ENCODE peak calls at places on chromosomes 12 and 14, in seven cellular contexts. One of them, this sample, is unnamed. For H3K36me3, the result is how much of the 10 kb centered on the place peaks cover.

GRCh38 chr12:20696181-20696580 is 1.0 kb downstream of the SLCO1C1 start:
- DNase-seq in neural progenitor cell: no peak
- DNase-seq in body of pancreas: no peak
- DNase-seq in heart left ventricle: peak
- DNase-seq in fibroblast of lung: no peak
- DNase-seq in lower lobe of right lung: no peak
- DNase-seq in uterus: peak
- DNase-seq in this sample: no peak

GRCh38 chr12:32293808-32294419 is 105.4 kb upstream of the FGD4 start:
- DNase-seq in neural progenitor cell: no peak
- DNase-seq in body of pancreas: no peak
- DNase-seq in heart left ventricle: no peak
- DNase-seq in fibroblast of lung: no peak
- DNase-seq in lower lobe of right lung: no peak
- DNase-seq in uterus: no peak
- DNase-seq in this sample: no peak

GRCh38 chr14:101133068-101133467 is 229.5 kb upstream of the RTL1 start:
- DNase-seq in neural progenitor cell: no peak
- DNase-seq in body of pancreas: no peak
- DNase-seq in heart left ventricle: no peak
- DNase-seq in fibroblast of lung: no peak
- DNase-seq in lower lobe of right lung: no peak
- DNase-seq in uterus: no peak
- DNase-seq in this sample: no peak

GRCh38 chr12:50734409-50735263 is 29.3 kb upstream of the ATF1 start:
- DNase-seq in neural progenitor cell: peak
- DNase-seq in body of pancreas: no peak
- DNase-seq in heart left ventricle: no peak
- DNase-seq in fibroblast of lung: peak
- DNase-seq in lower lobe of right lung: no peak
- DNase-seq in uterus: no peak
- DNase-seq in this sample: no peak

GRCh38 chr14:86462193-86462592 is 932.2 kb downstream of the FLRT2 start:
- DNase-seq in neural progenitor cell: peak
- DNase-seq in body of pancreas: peak
- DNase-seq in heart left ventricle: no peak
- DNase-seq in fibroblast of lung: peak
- DNase-seq in lower lobe of right lung: no peak
- DNase-seq in uterus: no peak
- DNase-seq in this sample: no peak

GRCh38 chr12:47736877-47737676 is 11.8 kb upstream of the ENDOU start:
- DNase-seq in neural progenitor cell: no peak
- DNase-seq in body of pancreas: peak
- DNase-seq in heart left ventricle: peak
- DNase-seq in fibroblast of lung: peak
- DNase-seq in lower lobe of right lung: peak
- DNase-seq in uterus: peak
- DNase-seq in this sample: no peak

GRCh38 chr14:61941421-61941805 is 179.2 kb downstream of the SNAPC1 start:
- DNase-seq in neural progenitor cell: no peak
- DNase-seq in body of pancreas: no peak
- DNase-seq in heart left ventricle: no peak
- DNase-seq in fibroblast of lung: no peak
- DNase-seq in lower lobe of right lung: no peak
- DNase-seq in uterus: no peak
- DNase-seq in this sample: no peak

GRCh38 chr12:74689071-74689655 is 151.5 kb downstream of the ATXN7L3B start:
- DNase-seq in neural progenitor cell: peak
- DNase-seq in body of pancreas: no peak
- DNase-seq in heart left ventricle: no peak
- DNase-seq in fibroblast of lung: peak
- DNase-seq in lower lobe of right lung: no peak
- DNase-seq in uterus: no peak
- DNase-seq in this sample: no peak

GRCh38 chr12:119423285-119423684 is 88.8 kb downstream of the CCDC60 start:
- DNase-seq in neural progenitor cell: peak
- DNase-seq in body of pancreas: no peak
- DNase-seq in heart left ventricle: no peak
- DNase-seq in fibroblast of lung: no peak
- DNase-seq in lower lobe of right lung: no peak
- DNase-seq in uterus: no peak
- DNase-seq in this sample: no peak

GRCh38 chr12:68259318-68259940 is 6.0 kb upstream of the IL22 start:
- DNase-seq in neural progenitor cell: no peak
- DNase-seq in body of pancreas: no peak
- DNase-seq in heart left ventricle: no peak
- DNase-seq in fibroblast of lung: peak
- DNase-seq in lower lobe of right lung: no peak
- DNase-seq in uterus: no peak
- DNase-seq in this sample: no peak

GRCh38 chr12:67155863-67156262 is 113.3 kb upstream of the CAND1 start:
- DNase-seq in neural progenitor cell: no peak
- DNase-seq in body of pancreas: no peak
- DNase-seq in heart left ventricle: no peak
- DNase-seq in fibroblast of lung: peak
- DNase-seq in lower lobe of right lung: no peak
- DNase-seq in uterus: no peak
- DNase-seq in this sample: no peak

GRCh38 chr14:91317381-91318313 is 73.1 kb upstream of the GPR68 start:
- DNase-seq in neural progenitor cell: no peak
- DNase-seq in body of pancreas: peak
- DNase-seq in heart left ventricle: peak
- DNase-seq in fibroblast of lung: peak
- DNase-seq in lower lobe of right lung: peak
- DNase-seq in uterus: peak
- DNase-seq in this sample: peak

GRCh38 chr14:103207404-103208072 is 84.3 kb downstream of the TNFAIP2 start:
- DNase-seq in neural progenitor cell: peak
- DNase-seq in body of pancreas: no peak
- DNase-seq in heart left ventricle: peak
- DNase-seq in fibroblast of lung: peak
- DNase-seq in lower lobe of right lung: no peak
- DNase-seq in uterus: peak
- DNase-seq in this sample: no peak

GRCh38 chr14:31124197-31124596 is 83.4 kb downstream of the HECTD1 start:
- DNase-seq in neural progenitor cell: no peak
- DNase-seq in body of pancreas: no peak
- DNase-seq in heart left ventricle: no peak
- DNase-seq in fibroblast of lung: no peak
- DNase-seq in lower lobe of right lung: no peak
- DNase-seq in uterus: no peak
- DNase-seq in this sample: no peak

GRCh38 chr12:95200128-95200973 is 16.9 kb downstream of the FGD6 start:
- DNase-seq in neural progenitor cell: no peak
- DNase-seq in body of pancreas: no peak
- DNase-seq in heart left ventricle: no peak
- DNase-seq in fibroblast of lung: no peak
- DNase-seq in lower lobe of right lung: no peak
- DNase-seq in uterus: no peak
- DNase-seq in this sample: no peak

GRCh38 chr12:27164330-27165045 is 79.6 kb upstream of the STK38L start:
- DNase-seq in neural progenitor cell: no peak
- DNase-seq in body of pancreas: no peak
- DNase-seq in heart left ventricle: no peak
- DNase-seq in fibroblast of lung: no peak
- DNase-seq in lower lobe of right lung: no peak
- DNase-seq in uterus: no peak
- DNase-seq in this sample: no peak

GRCh38 chr14:94303111-94303510 is 10.0 kb upstream of the SERPINA10 start:
- DNase-seq in neural progenitor cell: no peak
- DNase-seq in body of pancreas: no peak
- DNase-seq in heart left ventricle: no peak
- DNase-seq in fibroblast of lung: no peak
- DNase-seq in lower lobe of right lung: no peak
- DNase-seq in uterus: no peak
- DNase-seq in this sample: no peak

GRCh38 chr14:31578266-31578665 is 17.1 kb downstream of the NUBPL start:
- DNase-seq in neural progenitor cell: no peak
- DNase-seq in body of pancreas: no peak
- DNase-seq in heart left ventricle: no peak
- DNase-seq in fibroblast of lung: no peak
- DNase-seq in lower lobe of right lung: no peak
- DNase-seq in uterus: no peak
- DNase-seq in this sample: no peak

GRCh38 chr12:92502417-92503028 is 200.3 kb upstream of the PLEKHG7 start:
- DNase-seq in neural progenitor cell: no peak
- DNase-seq in body of pancreas: peak
- DNase-seq in heart left ventricle: no peak
- DNase-seq in fibroblast of lung: no peak
- DNase-seq in lower lobe of right lung: no peak
- DNase-seq in uterus: no peak
- DNase-seq in this sample: no peak

GRCh38 chr12:15520083-15520482 is 197.8 kb downstream of the PTPRO start:
- DNase-seq in neural progenitor cell: peak
- DNase-seq in body of pancreas: no peak
- DNase-seq in heart left ventricle: no peak
- DNase-seq in fibroblast of lung: no peak
- DNase-seq in lower lobe of right lung: no peak
- DNase-seq in uterus: no peak
- DNase-seq in this sample: no peak

GRCh38 chr12:47636908-47637780 is 68.7 kb downstream of the RPAP3 start:
- DNase-seq in neural progenitor cell: peak
- DNase-seq in body of pancreas: peak
- DNase-seq in heart left ventricle: no peak
- DNase-seq in fibroblast of lung: no peak
- DNase-seq in lower lobe of right lung: peak
- DNase-seq in uterus: no peak
- DNase-seq in this sample: no peak

GRCh38 chr12:69157023-69157655 is 82.2 kb upstream of the CPSF6 start:
- DNase-seq in neural progenitor cell: peak
- DNase-seq in body of pancreas: peak
- DNase-seq in heart left ventricle: peak
- DNase-seq in fibroblast of lung: peak
- DNase-seq in lower lobe of right lung: peak
- DNase-seq in uterus: peak
- DNase-seq in this sample: peak

GRCh38 chr14:97776890-97777564 is 979.8 kb downstream of the VRK1 start:
- DNase-seq in neural progenitor cell: no peak
- DNase-seq in body of pancreas: no peak
- DNase-seq in heart left ventricle: no peak
- DNase-seq in fibroblast of lung: no peak
- DNase-seq in lower lobe of right lung: no peak
- DNase-seq in uterus: no peak
- DNase-seq in this sample: no peak

GRCh38 chr14:91311284-91311662 is 66.8 kb upstream of the GPR68 start:
- DNase-seq in neural progenitor cell: no peak
- DNase-seq in body of pancreas: no peak
- DNase-seq in heart left ventricle: no peak
- DNase-seq in fibroblast of lung: no peak
- DNase-seq in lower lobe of right lung: no peak
- DNase-seq in uterus: no peak
- DNase-seq in this sample: peak

DNA sequence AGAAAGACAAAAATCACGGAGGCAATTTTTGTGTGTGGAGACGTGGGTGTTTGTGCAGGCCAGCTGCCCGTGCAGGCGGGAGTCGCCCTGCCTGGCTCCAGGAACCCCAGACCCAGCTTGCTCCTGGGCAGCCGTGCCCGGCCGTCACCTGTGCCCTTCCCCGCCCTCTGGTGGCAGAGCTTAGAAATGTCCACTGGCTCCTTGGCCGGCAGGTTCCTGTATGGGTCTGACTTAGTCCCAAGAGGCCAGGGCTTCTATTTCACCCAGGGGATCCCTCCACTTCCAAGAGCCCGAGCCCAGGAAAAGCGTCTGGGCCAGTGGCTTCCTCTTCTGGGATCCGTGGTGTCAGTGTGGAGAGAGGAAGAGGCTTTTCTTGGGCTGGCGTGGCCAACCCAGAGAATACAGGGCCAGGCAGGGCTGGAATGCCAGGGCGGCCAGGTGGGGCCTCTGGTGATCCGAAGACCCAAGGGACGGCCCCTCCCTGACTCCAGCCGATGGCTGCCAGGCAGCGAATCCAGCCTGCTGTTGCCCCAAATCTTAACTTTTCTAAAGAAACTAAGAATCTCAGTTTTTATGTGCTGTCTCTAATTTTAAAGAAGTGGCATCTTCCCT is 120.9 kb downstream of the TMEM132C start:
- DNase-seq in neural progenitor cell: peak
- DNase-seq in body of pancreas: peak
- DNase-seq in heart left ventricle: no peak
- DNase-seq in fibroblast of lung: no peak
- DNase-seq in lower lobe of right lung: peak
- DNase-seq in uterus: peak
- DNase-seq in this sample: no peak
- TF ChIP-seq CTCF in neural progenitor cell: peak
- TF ChIP-seq CTCF in body of pancreas: peak
- TF ChIP-seq CTCF in heart left ventricle: peak
- TF ChIP-seq CTCF in fibroblast of lung: no peak
- TF ChIP-seq CTCF in lower lobe of right lung: peak
- TF ChIP-seq CTCF in uterus: peak
- TF ChIP-seq CTCF in this sample: no peak

GRCh38 chr12:6965026-6965661 is 5.3 kb downstream of the PHB2 start:
- DNase-seq in neural progenitor cell: peak
- DNase-seq in body of pancreas: peak
- DNase-seq in heart left ventricle: peak
- DNase-seq in fibroblast of lung: peak
- DNase-seq in lower lobe of right lung: peak
- DNase-seq in uterus: peak
- DNase-seq in this sample: peak
- H3K36me3 ChIP-seq in neural progenitor cell: under half
- H3K36me3 ChIP-seq in body of pancreas: under half
- H3K36me3 ChIP-seq in heart left ventricle: under half
- H3K36me3 ChIP-seq in fibroblast of lung: under half
- H3K36me3 ChIP-seq in lower lobe of right lung: half or more
- H3K36me3 ChIP-seq in uterus: under half
- H3K36me3 ChIP-seq in this sample: under half

DNA sequence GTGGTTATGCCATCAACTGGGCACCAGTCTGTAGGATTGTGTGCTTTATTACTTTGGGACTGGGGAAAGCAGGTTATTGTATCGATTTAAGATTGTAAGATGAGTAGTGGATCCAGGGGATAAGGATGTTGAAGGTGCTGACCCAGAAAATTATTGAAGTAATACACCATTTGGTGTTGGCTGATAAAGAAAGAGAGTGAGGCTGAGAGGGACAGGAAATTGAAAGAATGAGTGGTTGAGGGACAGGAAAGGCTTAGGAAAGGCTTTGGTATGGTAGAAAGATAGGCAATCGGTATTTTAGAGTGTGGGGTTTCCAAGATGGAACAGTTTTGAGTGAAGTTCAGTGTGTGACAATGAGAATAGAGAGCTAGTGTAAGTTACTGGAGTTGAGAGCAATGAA is 12.3 kb downstream of the PPHLN1 start:
- DNase-seq in neural progenitor cell: no peak
- DNase-seq in body of pancreas: no peak
- DNase-seq in heart left ventricle: no peak
- DNase-seq in fibroblast of lung: no peak
- DNase-seq in lower lobe of right lung: no peak
- DNase-seq in uterus: no peak
- DNase-seq in this sample: no peak
- TF ChIP-seq CTCF in neural progenitor cell: no peak
- TF ChIP-seq CTCF in body of pancreas: no peak
- TF ChIP-seq CTCF in heart left ventricle: no peak
- TF ChIP-seq CTCF in fibroblast of lung: no peak
- TF ChIP-seq CTCF in lower lobe of right lung: no peak
- TF ChIP-seq CTCF in uterus: no peak
- TF ChIP-seq CTCF in this sample: no peak

DNA sequence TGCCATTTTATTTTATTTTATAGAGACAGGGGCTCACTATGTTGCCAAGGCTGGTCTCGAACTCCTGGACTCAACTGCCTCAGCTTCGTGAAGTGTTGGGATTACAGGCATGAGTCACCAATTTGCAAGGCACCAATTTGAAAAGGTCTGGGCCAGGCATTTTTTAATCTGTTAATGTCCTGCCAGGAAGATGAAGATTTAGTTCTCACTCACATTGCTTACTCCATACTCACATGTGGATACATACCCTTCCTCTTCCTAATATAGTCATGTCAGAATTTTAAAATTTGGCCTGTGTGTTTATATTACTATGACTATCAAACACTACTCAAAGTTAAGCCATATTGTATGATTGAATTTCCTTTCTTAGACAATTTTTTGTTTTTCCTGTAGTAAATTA is 15.3 kb upstream of the EML1 start:
- DNase-seq in neural progenitor cell: no peak
- DNase-seq in body of pancreas: no peak
- DNase-seq in heart left ventricle: no peak
- DNase-seq in fibroblast of lung: no peak
- DNase-seq in lower lobe of right lung: no peak
- DNase-seq in uterus: no peak
- DNase-seq in this sample: no peak
- H3K36me3 ChIP-seq in neural progenitor cell: under half
- H3K36me3 ChIP-seq in body of pancreas: under half
- H3K36me3 ChIP-seq in heart left ventricle: under half
- H3K36me3 ChIP-seq in fibroblast of lung: under half
- H3K36me3 ChIP-seq in lower lobe of right lung: under half
- H3K36me3 ChIP-seq in uterus: under half
- H3K36me3 ChIP-seq in this sample: under half

This sample was measured in CD8-positive, alpha-beta T cell.